ENCODE peak calls at places on chromosomes 16 and 17, in nine cellular contexts. O, Q, P, L, F, B, R, T and N are unnamed samples.

GRCh38 chr17:82949984-82950383 is 110.2 kb upstream of the ZNF750 start:
- DNase-seq in F (no peak), O (no peak), P (no peak), Q (no peak), T (no peak), B (no peak), L (no peak), R (no peak), N (no peak)

GRCh38 chr17:38333635-38334295 is 10.0 kb downstream of the GPR179 start:
- DNase-seq in O (peak; percentile 96), P (no peak), F (no peak), T (no peak), R (no peak), B (peak; percentile 17), Q (peak; percentile 61), L (no peak), N (peak; percentile 22)

GRCh38 chr17:8467527-8467926 is 31.8 kb downstream of the NDEL1 start:
- DNase-seq in T (no peak), Q (no peak), O (no peak), L (no peak), B (no peak), R (no peak), P (no peak), F (no peak), N (no peak)

GRCh38 chr16:67150833-67151396 is at the start of gene B3GNT9:
- DNase-seq in O (peak; percentile 77), P (no peak), T (no peak), L (peak; percentile 37), R (peak; percentile 29), F (no peak), Q (peak; percentile 52), B (no peak), N (no peak)

GRCh38 chr17:81339502-81340296 is 44.6 kb upstream of the SLC38A10 start:
- DNase-seq in F (no peak), B (no peak), R (no peak), L (no peak), T (no peak), O (no peak), P (no peak), Q (no peak), N (no peak)

GRCh38 chr16:11327277-11328171 is 17.7 kb upstream of the RMI2 start:
- DNase-seq in L (no peak), P (no peak), R (no peak), Q (no peak), O (no peak), B (no peak), T (no peak), F (no peak), N (no peak)

GRCh38 chr16:72072514-72073342 is 9.7 kb downstream of the HPR start:
- DNase-seq in Q (no peak), R (no peak), P (no peak), B (no peak), F (no peak), L (no peak), T (no peak), O (no peak), N (no peak)

GRCh38 chr16:57643166-57643813 is 14.9 kb downstream of the ADGRG1 start:
- DNase-seq in Q (no peak), B (no peak), P (no peak), R (no peak), T (no peak), O (no peak), L (no peak), F (no peak), N (no peak)

GRCh38 chr17:15106540-15106939 is 158.6 kb downstream of the PMP22 start:
- DNase-seq in T (no peak), F (no peak), L (no peak), Q (no peak), B (no peak), O (no peak), R (no peak), P (no peak), N (no peak)

GRCh38 chr16:11757671-11758545 is 15.3 kb upstream of the TXNDC11 start:
- DNase-seq in P (no peak), O (no peak), F (no peak), R (no peak), Q (no peak), T (no peak), B (no peak), L (peak; percentile 26), N (no peak)

GRCh38 chr16:11700264-11701029 is 32.2 kb downstream of the SNN start:
- DNase-seq in O (no peak), L (no peak), P (no peak), R (no peak), Q (no peak), B (no peak), T (no peak), F (no peak), N (no peak)

GRCh38 chr16:50209548-50210265 is 56.6 kb downstream of the TENT4B start:
- DNase-seq in B (no peak), O (peak; percentile 16), R (no peak), Q (no peak), L (no peak), T (no peak), F (no peak), P (no peak), N (no peak)

GRCh38 chr16:56824335-56824734 is 40.7 kb upstream of the SLC12A3 start:
- DNase-seq in B (no peak), F (no peak), O (no peak), T (no peak), P (no peak), Q (peak; percentile 29), L (no peak), R (no peak), N (no peak)

GRCh38 chr17:4194796-4195195 is 51.8 kb downstream of the CYB5D2 start:
- DNase-seq in B (no peak), P (no peak), F (no peak), T (no peak), R (no peak), Q (no peak), O (no peak), L (no peak), N (no peak)

GRCh38 chr17:66549312-66549705 is 246.9 kb downstream of the PRKCA start:
- DNase-seq in R (no peak), P (no peak), T (no peak), Q (no peak), O (peak; percentile 23), B (no peak), L (no peak), F (no peak), N (no peak)

GRCh38 chr16:17358350-17358749 is 112.4 kb downstream of the XYLT1 start:
- DNase-seq in P (no peak), T (no peak), O (no peak), F (no peak), R (no peak), L (no peak), Q (no peak), B (no peak), N (no peak)

GRCh38 chr16:87602005-87602790 is at the start of gene JPH3:
- DNase-seq in L (no peak), Q (no peak), R (peak; percentile 15), F (no peak), T (no peak), P (no peak), O (peak; percentile 78), B (no peak), N (no peak)